ENCODE peak calls at places on chromosomes 3 and 15, in four cellular contexts. X, F, L and G are unnamed samples.

GRCh38 chr15:45166792-45167630 is 20.8 kb downstream of the SHF start:
- DNase-seq in X (peak), F (peak), L (peak), G (peak)

GRCh38 chr15:82714026-82714425 is 4.4 kb upstream of the AP3B2 start:
- DNase-seq in X (no peak), F (no peak), L (no peak), G (no peak)

GRCh38 chr3:172853911-172854648 is 103.6 kb downstream of the ECT2 start:
- DNase-seq in X (no peak), F (no peak), L (no peak), G (no peak)

GRCh38 chr3:23099677-23100076 is 103.5 kb upstream of the UBE2E2 start:
- DNase-seq in X (no peak), F (no peak), L (no peak), G (no peak)

GRCh38 chr3:56796202-56796601 is 5.5 kb downstream of the ARHGEF3 start:
- DNase-seq in X (peak), F (no peak), L (no peak), G (no peak)

GRCh38 chr15:64911317-64912186 is at the start of gene ANKDD1A:
- DNase-seq in X (peak), F (peak), L (peak), G (no peak)

GRCh38 chr3:124115965-124116364 is 124.0 kb upstream of the ROPN1 start:
- DNase-seq in X (no peak), F (no peak), L (no peak), G (no peak)

GRCh38 chr3:133574260-133574881 is 885 bp downstream of the CDV3 start:
- DNase-seq in X (peak), F (peak), L (no peak), G (no peak)

GRCh38 chr15:39747326-39747725 is 35.3 kb downstream of the FSIP1 start:
- DNase-seq in X (peak), F (no peak), L (no peak), G (no peak)

GRCh38 chr3:153163349-153164008 is 1.5 kb downstream of the RAP2B start:
- DNase-seq in X (peak), F (no peak), L (no peak), G (no peak)

GRCh38 chr3:16145176-16145575 is 29.3 kb upstream of the GALNT15 start:
- DNase-seq in X (no peak), F (no peak), L (no peak), G (no peak)

GRCh38 chr15:80989518-80990478 is at the start of gene MESD:
- DNase-seq in X (peak), F (peak), L (peak), G (peak)

GRCh38 chr3:99965077-99965476 is 147.4 kb downstream of the CMSS1 start:
- DNase-seq in X (peak), F (no peak), L (no peak), G (no peak)

GRCh38 chr15:74399511-74400312 is 32.3 kb upstream of the CYP11A1 start:
- DNase-seq in X (peak), F (no peak), L (no peak), G (no peak)

GRCh38 chr15:63596666-63597032 is 538 bp upstream of the FBXL22 start:
- DNase-seq in X (no peak), F (no peak), L (no peak), G (no peak)

GRCh38 chr15:65666257-65666656 is 44.5 kb downstream of the SLC24A1 start:
- DNase-seq in X (peak), F (no peak), L (no peak), G (no peak)

GRCh38 chr15:77024273-77025065 is 29.5 kb downstream of the PSTPIP1 start:
- DNase-seq in X (peak), F (peak), L (no peak), G (no peak)

GRCh38 chr15:29364429-29365078 is 94.9 kb upstream of the NSMCE3 start:
- DNase-seq in X (peak), F (no peak), L (no peak), G (peak)

GRCh38 chr3:195160257-195160898 is 110.6 kb downstream of the XXYLT1 start:
- DNase-seq in X (peak), F (no peak), L (no peak), G (no peak)

GRCh38 chr3:87761795-87762194 is 297.0 kb downstream of the CGGBP1 start:
- DNase-seq in X (no peak), F (no peak), L (no peak), G (no peak)

GRCh38 chr15:43238691-43239131 is 17.9 kb upstream of the EPB42 start:
- DNase-seq in X (no peak), F (no peak), L (no peak), G (no peak)

GRCh38 chr15:74789741-74790079 is 7.8 kb downstream of the CSK start:
- DNase-seq in X (no peak), F (no peak), L (no peak), G (no peak)

GRCh38 chr3:55801068-55801467 is 314.0 kb upstream of the WNT5A start:
- DNase-seq in X (no peak), F (no peak), L (no peak), G (no peak)

GRCh38 chr3:150640256-150640655 is 37.1 kb downstream of the SELENOT start:
- DNase-seq in X (no peak), F (no peak), L (no peak), G (no peak)

GRCh38 chr15:74421302-74422245 is 12.2 kb downstream of the SEMA7A start:
- DNase-seq in X (no peak), F (no peak), L (no peak), G (no peak)

GRCh38 chr3:14016900-14017475 is 107.7 kb downstream of the CHCHD4 start:
- DNase-seq in X (no peak), F (peak), L (peak), G (no peak)

GRCh38 chr3:190429681-190430080 is 20.0 kb downstream of the TMEM207 start:
- DNase-seq in X (no peak), F (no peak), L (no peak), G (no peak)

GRCh38 chr3:170228093-170228766 is 6.0 kb downstream of the PRKCI start:
- DNase-seq in X (peak), F (no peak), L (no peak), G (no peak)

GRCh38 chr3:134460965-134461364 is 24.8 kb downstream of the ANAPC13 start:
- DNase-seq in X (peak), F (no peak), L (no peak), G (peak)

DNA sequence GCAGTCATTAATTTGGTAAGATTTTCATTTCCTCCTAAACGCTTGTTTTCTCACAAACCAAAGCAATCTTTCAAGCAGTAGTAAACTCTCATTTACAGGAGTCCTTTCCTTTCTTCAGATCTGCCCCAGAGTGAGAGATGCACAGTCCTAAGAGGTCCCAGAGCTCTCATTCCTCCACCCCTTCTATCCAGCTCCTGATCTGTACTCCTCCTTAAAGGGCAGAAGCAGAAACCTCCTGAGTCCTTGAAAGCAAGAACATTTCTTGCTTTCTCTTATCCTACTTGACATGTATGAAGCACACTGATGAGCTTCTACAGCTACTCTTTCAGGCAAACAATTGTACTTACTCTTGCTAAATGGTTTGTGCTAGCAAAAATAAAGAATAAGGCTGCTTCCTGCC is 11.7 kb downstream of the EXD1 start:
- DNase-seq in X (no peak), F (no peak), L (no peak), G (no peak)
- H3K4me3 ChIP-seq in X (no peak), F (no peak), L (no peak), G (no peak)

DNA sequence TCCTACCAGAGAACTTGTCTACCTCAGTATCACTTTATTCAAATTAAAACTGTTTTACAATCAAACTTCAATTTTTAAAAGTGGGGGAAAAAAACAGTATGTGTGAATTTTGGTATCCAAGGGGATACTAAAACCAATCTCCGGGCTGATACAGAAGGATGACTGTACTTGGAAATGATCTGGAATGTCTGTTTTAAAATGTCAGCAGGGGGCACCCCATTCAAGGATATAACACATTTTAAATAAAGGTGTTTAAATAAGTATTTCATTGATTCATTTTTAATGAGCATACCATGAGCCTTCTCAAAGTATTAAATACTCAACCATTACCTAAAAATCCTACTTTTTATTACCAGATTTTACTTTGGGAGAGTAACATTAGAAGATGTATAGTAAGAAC is 67.9 kb downstream of the ULK4 start:
- DNase-seq in X (peak), F (peak), L (peak), G (peak)
- H3K4me3 ChIP-seq in X (no peak), F (no peak), L (no peak), G (no peak)

GRCh38 chr3:53167418-53168174 is 6.6 kb downstream of the PRKCD start:
- DNase-seq in X (no peak), F (no peak), L (no peak), G (no peak)

GRCh38 chr3:53166781-53167291 is 5.8 kb downstream of the PRKCD start:
- DNase-seq in X (peak), F (no peak), L (no peak), G (peak)

GRCh38 chr3:53169832-53170324 is 8.9 kb downstream of the PRKCD start:
- DNase-seq in X (no peak), F (no peak), L (no peak), G (no peak)

GRCh38 chr3:53169045-53169831 is 8.2 kb downstream of the PRKCD start:
- DNase-seq in X (no peak), F (no peak), L (no peak), G (no peak)

GRCh38 chr3:53168175-53168923 is 7.3 kb downstream of the PRKCD start:
- DNase-seq in X (no peak), F (no peak), L (no peak), G (no peak)
- H3K4me3 ChIP-seq in X (no peak), F (no peak), L (no peak), G (no peak)

GRCh38 chr15:59825926-59826325 is 136.8 kb upstream of the BNIP2 start:
- DNase-seq in X (no peak), F (no peak), L (no peak), G (no peak)

GRCh38 chr15:59830143-59830542 is 141.0 kb upstream of the BNIP2 start:
- DNase-seq in X (no peak), F (no peak), L (no peak), G (no peak)

GRCh38 chr15:59828871-59829270 is 139.8 kb upstream of the BNIP2 start:
- DNase-seq in X (no peak), F (no peak), L (no peak), G (no peak)

GRCh38 chr15:59830873-59831272 is 141.8 kb upstream of the BNIP2 start:
- DNase-seq in X (no peak), F (no peak), L (no peak), G (no peak)

GRCh38 chr15:59828262-59828661 is 139.1 kb upstream of the BNIP2 start:
- DNase-seq in X (no peak), F (no peak), L (no peak), G (no peak)
- H3K4me3 ChIP-seq in X (no peak), F (no peak), L (no peak), G (no peak)

DNA sequence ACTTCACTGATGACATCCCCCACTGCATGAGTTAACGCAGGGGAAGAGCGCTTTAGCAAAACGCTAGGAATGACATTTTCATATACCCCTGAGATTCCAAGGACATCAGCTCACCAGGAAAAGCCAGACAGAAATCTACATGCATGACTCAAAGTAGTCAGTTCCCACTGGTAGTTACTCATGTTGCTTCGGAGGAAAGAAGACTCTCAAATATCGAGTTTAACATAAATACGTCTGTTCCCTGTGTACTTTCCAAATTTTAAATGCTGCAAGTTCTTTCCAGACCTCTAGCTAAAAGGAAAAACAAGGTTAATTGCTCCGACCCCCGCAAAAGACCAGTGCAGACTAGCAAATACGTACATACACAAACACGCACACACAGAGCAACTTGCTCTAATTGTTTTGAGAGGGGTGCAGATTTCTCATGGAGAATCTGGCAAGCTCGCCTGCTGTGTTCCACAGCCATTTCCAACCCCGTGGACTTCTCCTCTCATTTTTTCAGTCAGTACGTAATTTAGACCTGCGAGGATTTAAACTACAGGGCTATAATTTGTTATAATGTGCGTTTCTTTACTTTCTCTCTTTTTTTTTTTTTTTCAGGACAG is 115.5 kb upstream of the PRICKLE2 start:
- DNase-seq in X (peak), F (no peak), L (no peak), G (no peak)
- H3K4me3 ChIP-seq in X (no peak), F (no peak), L (no peak), G (no peak)

GRCh38 chr3:52246728-52247454 is 1.3 kb downstream of the PPM1M start:
- DNase-seq in X (no peak), F (no peak), L (no peak), G (no peak)
- H3K4me3 ChIP-seq in X (no peak), F (peak), L (no peak), G (peak)

GRCh38 chr3:179655236-179655635 is 2.4 kb downstream of the USP13 start:
- DNase-seq in X (no peak), F (no peak), L (no peak), G (no peak)
- H3K4me3 ChIP-seq in X (peak), F (no peak), L (no peak), G (no peak)

DNA sequence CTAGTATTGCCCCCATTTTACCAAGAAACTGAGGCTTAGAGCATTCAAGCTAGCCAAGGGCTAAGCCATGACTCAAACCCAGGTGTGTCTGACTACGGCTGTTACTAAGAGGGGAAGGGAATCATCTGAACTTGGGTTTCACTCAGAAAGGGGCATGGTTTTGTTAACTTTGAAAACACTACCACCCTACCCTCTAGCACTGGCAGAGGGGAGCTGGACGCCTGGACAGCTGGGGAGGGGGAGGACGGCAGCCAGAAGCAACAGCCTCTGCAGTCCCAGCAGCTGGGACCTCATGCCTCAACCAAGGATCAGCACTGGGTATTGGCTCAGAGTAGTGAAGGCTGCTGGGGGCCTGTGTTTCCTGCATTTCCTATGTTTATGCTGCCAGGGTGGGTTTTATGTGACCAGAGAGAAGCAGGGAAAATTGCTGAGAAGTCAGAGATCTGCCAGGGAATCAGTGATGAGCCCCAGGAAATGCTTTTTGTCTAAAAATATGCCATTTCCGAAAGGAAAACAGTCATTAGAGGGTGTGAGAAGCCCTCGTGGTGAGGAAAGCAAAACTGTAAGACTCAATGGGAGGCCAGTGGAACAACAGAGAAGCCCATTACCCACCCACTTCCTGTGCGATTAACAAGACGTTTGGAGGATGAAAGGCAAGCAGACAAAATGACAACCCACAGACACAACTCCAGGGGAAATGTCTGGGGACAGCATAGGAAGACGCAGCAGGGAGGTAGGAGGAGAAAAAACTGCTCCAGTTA is 41.2 kb downstream of the LIPC start:
- DNase-seq in X (no peak), F (no peak), L (no peak), G (no peak)
- H3K4me3 ChIP-seq in X (no peak), F (no peak), L (no peak), G (no peak)

DNA sequence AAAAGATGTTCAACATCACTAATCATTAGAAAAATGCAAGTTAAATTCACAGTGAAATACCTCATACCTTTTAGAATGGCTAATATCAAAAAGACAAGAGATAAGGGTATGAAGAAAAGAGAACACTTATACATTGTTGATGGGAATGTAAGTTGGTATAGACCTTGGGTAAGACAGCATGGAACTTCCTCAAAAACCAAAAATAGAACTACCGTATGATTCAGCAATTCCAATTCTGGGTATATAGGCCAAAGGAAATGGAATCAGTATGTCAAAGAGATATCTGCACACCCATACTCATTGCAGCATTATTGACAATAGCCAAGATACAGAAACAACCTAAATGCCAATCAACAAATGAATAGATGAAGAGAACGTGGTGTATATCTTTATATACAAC is 166.8 kb upstream of the LRRN1 start:
- DNase-seq in X (no peak), F (no peak), L (no peak), G (no peak)
- H3K4me3 ChIP-seq in X (no peak), F (no peak), L (no peak), G (no peak)